ENCODE peak calls at places on chromosome 7, in six cellular contexts. One of them, this sample, is unnamed. For H3K9me3, the result is how much of the 10 kb centered on the place peaks cover.

GRCh38 chr7:6256709-6257535 is 15.5 kb downstream of the CYTH3 start:
- DNase-seq in left lung: no peak
- DNase-seq in heart right ventricle: peak
- DNase-seq in CD8-positive, alpha-beta T cell: peak
- DNase-seq in PC-3: no peak
- DNase-seq in IMR-90: peak
- DNase-seq in this sample: no peak

GRCh38 chr7:158343526-158343925 is 244.1 kb downstream of the PTPRN2 start:
- DNase-seq in left lung: no peak
- DNase-seq in IMR-90: no peak
- DNase-seq in PC-3: no peak
- DNase-seq in heart right ventricle: no peak
- DNase-seq in CD8-positive, alpha-beta T cell: no peak
- DNase-seq in this sample: no peak

GRCh38 chr7:18770154-18770807 is 274.7 kb downstream of the HDAC9 start:
- DNase-seq in PC-3: peak
- DNase-seq in CD8-positive, alpha-beta T cell: no peak
- DNase-seq in IMR-90: peak
- DNase-seq in left lung: no peak
- DNase-seq in heart right ventricle: no peak
- DNase-seq in this sample: no peak

GRCh38 chr7:71538210-71538609 is 406.3 kb downstream of the GALNT17 start:
- DNase-seq in heart right ventricle: no peak
- DNase-seq in left lung: no peak
- DNase-seq in IMR-90: no peak
- DNase-seq in CD8-positive, alpha-beta T cell: no peak
- DNase-seq in PC-3: no peak
- DNase-seq in this sample: no peak

GRCh38 chr7:1459930-1460756 is 873 bp upstream of the MICALL2 start:
- DNase-seq in CD8-positive, alpha-beta T cell: no peak
- DNase-seq in PC-3: no peak
- DNase-seq in left lung: no peak
- DNase-seq in IMR-90: no peak
- DNase-seq in heart right ventricle: peak
- DNase-seq in this sample: peak

GRCh38 chr7:78221961-78222751 is 423.6 kb downstream of the PHTF2 start:
- DNase-seq in IMR-90: peak
- DNase-seq in left lung: no peak
- DNase-seq in heart right ventricle: no peak
- DNase-seq in PC-3: no peak
- DNase-seq in CD8-positive, alpha-beta T cell: no peak
- DNase-seq in this sample: no peak

GRCh38 chr7:47100815-47101435 is 481.0 kb downstream of the TNS3 start:
- DNase-seq in heart right ventricle: peak
- DNase-seq in CD8-positive, alpha-beta T cell: no peak
- DNase-seq in left lung: peak
- DNase-seq in PC-3: peak
- DNase-seq in IMR-90: peak
- DNase-seq in this sample: no peak

GRCh38 chr7:35487841-35488240 is 207.1 kb downstream of the HERPUD2 start:
- DNase-seq in PC-3: no peak
- DNase-seq in CD8-positive, alpha-beta T cell: no peak
- DNase-seq in heart right ventricle: no peak
- DNase-seq in left lung: no peak
- DNase-seq in IMR-90: no peak
- DNase-seq in this sample: no peak

GRCh38 chr7:5477723-5478531 is 54.3 kb upstream of the TNRC18 start:
- DNase-seq in PC-3: no peak
- DNase-seq in heart right ventricle: no peak
- DNase-seq in CD8-positive, alpha-beta T cell: no peak
- DNase-seq in left lung: peak
- DNase-seq in IMR-90: no peak
- DNase-seq in this sample: no peak

GRCh38 chr7:137754076-137754851 is 92.5 kb downstream of the DGKI start:
- DNase-seq in heart right ventricle: no peak
- DNase-seq in IMR-90: peak
- DNase-seq in left lung: peak
- DNase-seq in CD8-positive, alpha-beta T cell: no peak
- DNase-seq in PC-3: no peak
- DNase-seq in this sample: no peak

GRCh38 chr7:30612658-30613265 is 18.1 kb downstream of the GARS1 start:
- DNase-seq in heart right ventricle: no peak
- DNase-seq in IMR-90: peak
- DNase-seq in left lung: no peak
- DNase-seq in CD8-positive, alpha-beta T cell: no peak
- DNase-seq in PC-3: no peak
- DNase-seq in this sample: no peak

GRCh38 chr7:135571834-135572233 is 14.1 kb downstream of the NUP205 start:
- DNase-seq in IMR-90: no peak
- DNase-seq in PC-3: no peak
- DNase-seq in heart right ventricle: no peak
- DNase-seq in left lung: no peak
- DNase-seq in CD8-positive, alpha-beta T cell: no peak
- DNase-seq in this sample: no peak

DNA sequence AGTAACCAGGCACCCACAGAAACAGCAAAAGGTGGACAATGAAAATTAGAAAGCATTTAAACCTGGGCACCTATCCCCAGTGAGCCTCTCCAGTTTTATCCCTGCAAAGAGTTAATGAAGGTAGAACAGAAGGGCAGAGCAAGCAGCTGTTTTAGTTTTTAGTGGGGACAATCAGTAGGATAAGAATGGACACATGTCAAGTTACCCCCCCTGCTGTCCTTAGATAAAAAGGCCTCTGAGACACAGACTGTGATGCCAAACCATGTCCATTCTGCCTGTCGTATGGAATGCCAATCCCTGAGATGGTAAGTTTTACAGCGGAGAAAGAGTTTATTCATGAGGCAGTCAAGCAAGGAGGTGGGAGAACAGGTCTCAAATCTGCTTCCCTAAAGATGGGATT is 162.6 kb upstream of the AGR3 start:
- DNase-seq in heart right ventricle: no peak
- DNase-seq in IMR-90: no peak
- DNase-seq in PC-3: no peak
- DNase-seq in CD8-positive, alpha-beta T cell: no peak
- DNase-seq in left lung: no peak
- DNase-seq in this sample: no peak
- TF ChIP-seq CTCF in heart right ventricle: no peak
- TF ChIP-seq CTCF in IMR-90: no peak
- TF ChIP-seq CTCF in PC-3: peak
- TF ChIP-seq CTCF in CD8-positive, alpha-beta T cell: no peak
- TF ChIP-seq CTCF in left lung: no peak
- TF ChIP-seq CTCF in this sample: no peak

GRCh38 chr7:68938151-68938550 is 660.1 kb upstream of the AUTS2 start:
- DNase-seq in heart right ventricle: no peak
- DNase-seq in CD8-positive, alpha-beta T cell: no peak
- DNase-seq in IMR-90: no peak
- DNase-seq in left lung: no peak
- DNase-seq in PC-3: no peak
- DNase-seq in this sample: no peak

DNA sequence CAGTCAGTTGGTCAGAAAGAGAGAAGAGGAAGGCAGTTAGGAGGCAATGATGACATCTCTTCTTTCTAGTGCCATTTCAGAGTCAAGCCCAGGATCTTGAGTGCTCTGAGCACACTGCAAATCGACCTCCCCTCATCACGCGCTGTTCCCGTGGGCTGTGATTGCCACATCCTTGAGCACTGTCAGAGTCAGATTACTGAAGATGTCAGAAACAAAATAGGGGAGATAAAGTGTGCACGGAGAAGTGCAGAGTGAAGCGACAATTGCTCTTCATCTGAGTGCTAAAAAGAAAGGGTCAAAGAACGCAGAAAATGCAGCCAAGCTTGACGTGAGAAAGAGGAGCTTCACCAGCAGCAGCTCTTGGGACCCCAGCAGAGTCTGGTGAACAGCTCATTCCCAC is 661.8 kb upstream of the AUTS2 start:
- DNase-seq in left lung: no peak
- DNase-seq in IMR-90: no peak
- DNase-seq in PC-3: no peak
- DNase-seq in CD8-positive, alpha-beta T cell: no peak
- DNase-seq in heart right ventricle: no peak
- DNase-seq in this sample: no peak
- H3K9me3 ChIP-seq in left lung: under half
- H3K9me3 ChIP-seq in IMR-90: under half
- H3K9me3 ChIP-seq in PC-3: under half
- H3K9me3 ChIP-seq in CD8-positive, alpha-beta T cell: under half
- H3K9me3 ChIP-seq in heart right ventricle: under half
- H3K9me3 ChIP-seq in this sample: under half

GRCh38 chr7:23100697-23101096 is 4.9 kb upstream of the KLHL7 start:
- DNase-seq in IMR-90: no peak
- DNase-seq in PC-3: no peak
- DNase-seq in heart right ventricle: no peak
- DNase-seq in CD8-positive, alpha-beta T cell: no peak
- DNase-seq in left lung: no peak
- DNase-seq in this sample: no peak
- TF ChIP-seq CTCF in IMR-90: no peak
- TF ChIP-seq CTCF in PC-3: peak
- TF ChIP-seq CTCF in heart right ventricle: peak
- TF ChIP-seq CTCF in CD8-positive, alpha-beta T cell: no peak
- TF ChIP-seq CTCF in left lung: no peak
- TF ChIP-seq CTCF in this sample: no peak

DNA sequence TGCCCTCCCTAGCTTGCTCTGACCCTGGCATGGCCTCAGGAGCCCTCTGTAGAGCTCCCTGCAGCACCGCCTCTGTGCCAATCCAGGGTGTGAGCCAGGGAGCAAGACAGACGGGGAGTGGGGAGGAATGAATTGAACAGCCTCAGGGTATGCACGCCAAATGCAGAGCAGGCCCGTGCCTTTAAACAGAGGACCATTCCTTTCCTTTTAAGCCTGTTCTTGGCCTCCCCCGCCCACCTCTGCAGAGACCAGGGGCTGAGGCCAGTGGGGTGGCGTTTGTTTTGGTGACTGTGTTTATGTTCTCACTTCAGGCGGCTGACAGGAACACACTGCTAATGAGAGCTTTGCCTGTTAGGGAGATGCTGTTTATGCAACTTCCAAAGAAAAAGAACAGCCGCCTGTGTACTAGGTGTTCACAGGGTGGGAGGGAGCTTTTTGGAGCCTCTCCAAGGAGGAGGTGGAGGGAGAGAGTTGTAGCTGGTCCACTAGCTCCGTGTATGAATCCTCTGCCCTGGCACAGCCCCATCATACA is 528.1 kb upstream of the DPP6 start:
- DNase-seq in PC-3: no peak
- DNase-seq in CD8-positive, alpha-beta T cell: no peak
- DNase-seq in IMR-90: no peak
- DNase-seq in heart right ventricle: peak
- DNase-seq in left lung: no peak
- DNase-seq in this sample: no peak
- H3K9me3 ChIP-seq in PC-3: under half
- H3K9me3 ChIP-seq in CD8-positive, alpha-beta T cell: under half
- H3K9me3 ChIP-seq in IMR-90: under half
- H3K9me3 ChIP-seq in heart right ventricle: under half
- H3K9me3 ChIP-seq in left lung: under half
- H3K9me3 ChIP-seq in this sample: under half

GRCh38 chr7:105587899-105588690 is 6.8 kb upstream of the EFCAB10 start:
- DNase-seq in IMR-90: peak
- DNase-seq in PC-3: no peak
- DNase-seq in heart right ventricle: no peak
- DNase-seq in CD8-positive, alpha-beta T cell: no peak
- DNase-seq in left lung: no peak
- DNase-seq in this sample: no peak

GRCh38 chr7:105591522-105591921 is 10.2 kb upstream of the EFCAB10 start:
- DNase-seq in left lung: no peak
- DNase-seq in CD8-positive, alpha-beta T cell: no peak
- DNase-seq in heart right ventricle: no peak
- DNase-seq in PC-3: no peak
- DNase-seq in IMR-90: no peak
- DNase-seq in this sample: no peak

GRCh38 chr7:105590793-105591192 is 9.5 kb upstream of the EFCAB10 start:
- DNase-seq in IMR-90: no peak
- DNase-seq in CD8-positive, alpha-beta T cell: no peak
- DNase-seq in heart right ventricle: no peak
- DNase-seq in PC-3: no peak
- DNase-seq in left lung: no peak
- DNase-seq in this sample: no peak

GRCh38 chr7:105585850-105586500 is 4.7 kb upstream of the EFCAB10 start:
- DNase-seq in left lung: no peak
- DNase-seq in heart right ventricle: no peak
- DNase-seq in IMR-90: no peak
- DNase-seq in CD8-positive, alpha-beta T cell: no peak
- DNase-seq in PC-3: no peak
- DNase-seq in this sample: no peak

DNA sequence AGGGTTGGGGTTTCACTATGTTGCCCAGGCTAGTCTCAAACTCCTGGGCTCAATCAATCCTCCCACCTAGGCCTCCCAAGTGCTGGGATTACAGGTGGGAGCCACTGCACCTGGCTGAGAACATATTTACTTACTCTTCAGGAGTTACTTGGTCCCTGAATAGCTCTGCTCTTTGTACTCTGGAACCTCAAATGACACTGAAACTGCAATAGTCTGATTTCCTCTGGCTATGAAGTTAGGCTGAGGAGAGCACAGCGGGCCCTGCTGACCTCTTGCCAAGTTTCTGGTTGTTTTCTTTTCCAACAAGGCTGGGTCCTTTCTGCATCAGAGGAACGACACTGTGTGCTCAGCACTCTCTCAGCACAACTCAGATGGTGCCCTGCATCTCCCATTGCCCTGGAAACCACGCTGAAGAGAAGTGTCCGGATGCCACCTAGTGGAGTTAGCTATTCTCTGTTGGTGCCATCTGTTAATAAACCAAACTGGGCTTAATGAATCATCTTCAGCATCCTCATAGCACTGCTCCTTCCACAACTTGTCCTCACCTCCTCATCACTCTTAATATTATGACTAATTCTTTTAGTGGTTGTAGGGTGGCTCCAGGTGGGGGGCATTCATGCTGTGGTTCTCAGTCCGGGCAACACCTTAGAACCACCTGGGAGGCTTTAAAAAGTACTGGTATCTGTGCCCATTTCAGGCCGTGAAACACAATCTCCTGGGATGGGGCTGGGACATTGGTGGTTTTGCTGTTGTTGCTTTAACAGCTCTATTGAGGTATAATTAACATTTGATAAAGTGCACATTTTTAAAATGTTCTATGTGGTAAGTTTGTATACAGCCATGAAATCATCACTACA is 8.2 kb upstream of the EFCAB10 start:
- DNase-seq in IMR-90: peak
- DNase-seq in left lung: no peak
- DNase-seq in PC-3: peak
- DNase-seq in heart right ventricle: no peak
- DNase-seq in CD8-positive, alpha-beta T cell: peak
- DNase-seq in this sample: peak
- TF ChIP-seq CTCF in IMR-90: peak
- TF ChIP-seq CTCF in left lung: peak
- TF ChIP-seq CTCF in PC-3: peak
- TF ChIP-seq CTCF in heart right ventricle: peak
- TF ChIP-seq CTCF in CD8-positive, alpha-beta T cell: peak
- TF ChIP-seq CTCF in this sample: peak

GRCh38 chr7:277228-277627 is 12.7 kb upstream of the FOXL3 start:
- DNase-seq in CD8-positive, alpha-beta T cell: no peak
- DNase-seq in left lung: no peak
- DNase-seq in PC-3: peak
- DNase-seq in heart right ventricle: no peak
- DNase-seq in IMR-90: no peak
- DNase-seq in this sample: no peak
- H3K9me3 ChIP-seq in CD8-positive, alpha-beta T cell: under half
- H3K9me3 ChIP-seq in left lung: under half
- H3K9me3 ChIP-seq in PC-3: under half
- H3K9me3 ChIP-seq in heart right ventricle: under half
- H3K9me3 ChIP-seq in IMR-90: under half
- H3K9me3 ChIP-seq in this sample: under half